ENCODE peak calls at places on chromosomes 2 and 18, in nine cellular contexts. One of them, this sample, is unnamed.

GRCh38 chr2:224242543-224242942 is 159.4 kb downstream of the FAM124B start:
- DNase-seq in left ventricle myocardium inferior: no peak
- DNase-seq in kidney epithelial cell: no peak
- DNase-seq in IMR-90: peak; percentile 24
- DNase-seq in SK-N-SH: no peak
- DNase-seq in PC-3: no peak
- DNase-seq in heart right ventricle: no peak
- DNase-seq in breast epithelium: no peak
- DNase-seq in CD8-positive, alpha-beta T cell: no peak
- DNase-seq in this sample: no peak

GRCh38 chr2:80086831-80087230 is 217.7 kb downstream of the LRRTM1 start:
- DNase-seq in left ventricle myocardium inferior: no peak
- DNase-seq in kidney epithelial cell: no peak
- DNase-seq in IMR-90: peak; percentile 94
- DNase-seq in SK-N-SH: peak; percentile 63
- DNase-seq in PC-3: no peak
- DNase-seq in heart right ventricle: no peak
- DNase-seq in breast epithelium: no peak
- DNase-seq in CD8-positive, alpha-beta T cell: no peak
- DNase-seq in this sample: peak; percentile 8

GRCh38 chr2:26946841-26947784 is 23.3 kb upstream of the MAPRE3 start:
- DNase-seq in left ventricle myocardium inferior: peak; percentile 66
- DNase-seq in kidney epithelial cell: no peak
- DNase-seq in IMR-90: peak; percentile 39
- DNase-seq in SK-N-SH: peak; percentile 80
- DNase-seq in PC-3: peak; percentile 57
- DNase-seq in heart right ventricle: peak; percentile 70
- DNase-seq in breast epithelium: no peak
- DNase-seq in CD8-positive, alpha-beta T cell: no peak
- DNase-seq in this sample: no peak

GRCh38 chr2:111166115-111166514 is 45.4 kb downstream of the BCL2L11 start:
- DNase-seq in left ventricle myocardium inferior: no peak
- DNase-seq in kidney epithelial cell: no peak
- DNase-seq in IMR-90: no peak
- DNase-seq in SK-N-SH: no peak
- DNase-seq in PC-3: no peak
- DNase-seq in heart right ventricle: no peak
- DNase-seq in breast epithelium: no peak
- DNase-seq in CD8-positive, alpha-beta T cell: no peak
- DNase-seq in this sample: no peak

GRCh38 chr18:3186678-3187658 is 32.8 kb downstream of the MYOM1 start:
- DNase-seq in left ventricle myocardium inferior: no peak
- DNase-seq in kidney epithelial cell: no peak
- DNase-seq in IMR-90: no peak
- DNase-seq in SK-N-SH: peak; percentile 23
- DNase-seq in PC-3: peak; percentile 48
- DNase-seq in heart right ventricle: no peak
- DNase-seq in breast epithelium: no peak
- DNase-seq in CD8-positive, alpha-beta T cell: no peak
- DNase-seq in this sample: peak; percentile 12

GRCh38 chr2:60565472-60565871 is 12.0 kb upstream of the BCL11A start:
- DNase-seq in left ventricle myocardium inferior: no peak
- DNase-seq in kidney epithelial cell: no peak
- DNase-seq in IMR-90: peak; percentile 28
- DNase-seq in SK-N-SH: no peak
- DNase-seq in PC-3: peak; percentile 65
- DNase-seq in heart right ventricle: no peak
- DNase-seq in breast epithelium: no peak
- DNase-seq in CD8-positive, alpha-beta T cell: no peak
- DNase-seq in this sample: peak; percentile 58

GRCh38 chr18:11695736-11696135 is 6.7 kb downstream of the GNAL start:
- DNase-seq in left ventricle myocardium inferior: no peak
- DNase-seq in kidney epithelial cell: no peak
- DNase-seq in IMR-90: no peak
- DNase-seq in SK-N-SH: no peak
- DNase-seq in PC-3: no peak
- DNase-seq in heart right ventricle: no peak
- DNase-seq in breast epithelium: no peak
- DNase-seq in CD8-positive, alpha-beta T cell: no peak
- DNase-seq in this sample: peak; percentile 58

GRCh38 chr2:182638652-182639051 is 77.4 kb upstream of the DNAJC10 start:
- DNase-seq in left ventricle myocardium inferior: no peak
- DNase-seq in kidney epithelial cell: no peak
- DNase-seq in IMR-90: no peak
- DNase-seq in SK-N-SH: no peak
- DNase-seq in PC-3: no peak
- DNase-seq in heart right ventricle: no peak
- DNase-seq in breast epithelium: no peak
- DNase-seq in CD8-positive, alpha-beta T cell: no peak
- DNase-seq in this sample: no peak

GRCh38 chr2:144162652-144163051 is 357.3 kb downstream of the ZEB2 start:
- DNase-seq in left ventricle myocardium inferior: no peak
- DNase-seq in kidney epithelial cell: no peak
- DNase-seq in IMR-90: no peak
- DNase-seq in SK-N-SH: no peak
- DNase-seq in PC-3: peak; percentile 64
- DNase-seq in heart right ventricle: no peak
- DNase-seq in breast epithelium: no peak
- DNase-seq in CD8-positive, alpha-beta T cell: peak; percentile 23
- DNase-seq in this sample: peak; percentile 54

GRCh38 chr2:46098606-46099005 is 198.6 kb upstream of the EPAS1 start:
- DNase-seq in left ventricle myocardium inferior: no peak
- DNase-seq in kidney epithelial cell: peak; percentile 29
- DNase-seq in IMR-90: peak; percentile 92
- DNase-seq in SK-N-SH: no peak
- DNase-seq in PC-3: peak; percentile 91
- DNase-seq in heart right ventricle: no peak
- DNase-seq in breast epithelium: no peak
- DNase-seq in CD8-positive, alpha-beta T cell: no peak
- DNase-seq in this sample: peak; percentile 93
- H3K4me3 ChIP-seq in left ventricle myocardium inferior: no peak overlapping the region
- H3K4me3 ChIP-seq in kidney epithelial cell: no peak overlapping the region
- H3K4me3 ChIP-seq in IMR-90: no peak overlapping the region
- H3K4me3 ChIP-seq in SK-N-SH: no peak overlapping the region
- H3K4me3 ChIP-seq in PC-3: no peak overlapping the region
- H3K4me3 ChIP-seq in heart right ventricle: no peak overlapping the region
- H3K4me3 ChIP-seq in breast epithelium: no peak overlapping the region
- H3K4me3 ChIP-seq in CD8-positive, alpha-beta T cell: no peak overlapping the region
- H3K4me3 ChIP-seq in this sample: no peak overlapping the region

DNA sequence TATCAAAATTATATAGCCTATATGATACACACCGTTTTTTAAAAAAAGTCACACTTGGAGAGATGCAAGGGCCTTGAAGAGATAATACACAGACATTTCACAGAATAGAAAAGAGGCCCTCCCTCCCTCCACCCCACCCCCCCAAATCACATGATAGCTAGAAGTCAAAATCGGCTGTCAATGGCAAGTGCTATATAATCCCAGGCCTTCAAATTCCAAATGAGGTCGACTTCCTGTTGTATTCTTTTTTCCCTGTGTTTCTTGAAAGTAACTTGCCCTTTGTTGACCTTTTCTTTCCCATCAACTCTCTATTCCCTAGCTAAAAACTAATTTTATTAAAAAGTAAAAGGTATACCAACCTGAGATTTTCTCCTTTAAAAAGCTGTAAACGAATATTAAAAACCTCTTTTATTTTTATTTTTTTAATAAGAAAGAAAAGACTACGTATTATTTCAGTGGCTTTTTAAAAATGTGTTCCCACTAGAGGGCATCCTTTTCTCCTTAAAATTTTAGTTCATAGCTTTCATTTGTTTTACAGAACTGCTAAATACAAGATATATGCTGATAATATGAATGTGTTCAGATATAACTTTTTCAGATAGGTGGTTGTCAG is 46.6 kb downstream of the KCMF1 start:
- DNase-seq in left ventricle myocardium inferior: no peak
- DNase-seq in kidney epithelial cell: no peak
- DNase-seq in IMR-90: peak; percentile 36
- DNase-seq in SK-N-SH: peak; percentile 21
- DNase-seq in PC-3: peak; percentile 53
- DNase-seq in heart right ventricle: no peak
- DNase-seq in breast epithelium: no peak
- DNase-seq in CD8-positive, alpha-beta T cell: no peak
- DNase-seq in this sample: peak; percentile 21
- TF ChIP-seq CTCF in left ventricle myocardium inferior: peak; percentile 52
- TF ChIP-seq CTCF in kidney epithelial cell: peak; percentile 12
- TF ChIP-seq CTCF in IMR-90: peak; percentile 37
- TF ChIP-seq CTCF in SK-N-SH: peak; percentile 68
- TF ChIP-seq CTCF in PC-3: peak; percentile 52
- TF ChIP-seq CTCF in heart right ventricle: no peak
- TF ChIP-seq CTCF in breast epithelium: no peak
- TF ChIP-seq CTCF in CD8-positive, alpha-beta T cell: peak; percentile 56
- TF ChIP-seq CTCF in this sample: no peak

GRCh38 chr2:239292531-239292930 is 108.3 kb downstream of the HDAC4 start:
- DNase-seq in left ventricle myocardium inferior: no peak
- DNase-seq in kidney epithelial cell: no peak
- DNase-seq in IMR-90: no peak
- DNase-seq in SK-N-SH: no peak
- DNase-seq in PC-3: no peak
- DNase-seq in heart right ventricle: no peak
- DNase-seq in breast epithelium: no peak
- DNase-seq in CD8-positive, alpha-beta T cell: no peak
- DNase-seq in this sample: no peak
- H3K27me3 ChIP-seq in left ventricle myocardium inferior: no peaks in the 10 kb centered on the region
- H3K27me3 ChIP-seq in kidney epithelial cell: no peaks in the 10 kb centered on the region
- H3K27me3 ChIP-seq in IMR-90: no peaks in the 10 kb centered on the region
- H3K27me3 ChIP-seq in SK-N-SH: no peaks in the 10 kb centered on the region
- H3K27me3 ChIP-seq in PC-3: no peaks in the 10 kb centered on the region
- H3K27me3 ChIP-seq in heart right ventricle: no peaks in the 10 kb centered on the region
- H3K27me3 ChIP-seq in breast epithelium: no peaks in the 10 kb centered on the region
- H3K27me3 ChIP-seq in CD8-positive, alpha-beta T cell: no peaks in the 10 kb centered on the region
- H3K27me3 ChIP-seq in this sample: no peaks in the 10 kb centered on the region

DNA sequence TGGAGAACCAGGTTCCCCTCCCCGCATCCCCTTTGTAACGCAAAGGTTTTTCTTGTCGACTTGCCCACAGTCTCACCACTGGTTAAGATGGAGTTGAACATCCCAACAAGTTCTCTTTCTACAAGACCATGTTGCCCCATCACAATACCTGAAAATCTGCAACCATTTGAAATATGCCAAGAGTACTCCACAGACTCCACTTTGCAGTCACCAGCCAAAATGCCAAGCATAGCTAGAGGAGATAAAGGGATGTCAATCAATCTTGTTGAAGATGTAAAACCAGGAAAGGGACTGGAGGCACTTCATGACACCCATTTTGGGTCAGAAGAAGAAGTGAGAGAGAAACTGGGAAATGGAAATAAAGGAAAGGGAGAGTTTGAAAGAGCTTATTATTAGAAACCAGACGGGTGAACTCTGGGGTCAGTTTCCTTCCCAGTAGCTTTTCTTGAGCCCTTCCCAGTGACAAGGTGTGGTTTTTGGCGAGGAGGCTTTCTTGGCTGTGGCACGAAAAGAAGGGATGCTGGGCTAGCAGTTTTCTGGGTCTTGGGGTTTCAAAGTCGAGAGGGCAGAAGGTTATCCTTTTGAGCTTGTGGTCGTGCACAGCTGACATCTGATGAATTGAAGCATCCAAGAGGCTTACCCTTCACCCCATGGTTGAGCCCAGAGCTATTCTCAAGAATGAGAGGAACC is 79.3 kb downstream of the ACAA2 start:
- DNase-seq in left ventricle myocardium inferior: no peak
- DNase-seq in kidney epithelial cell: no peak
- DNase-seq in IMR-90: no peak
- DNase-seq in SK-N-SH: no peak
- DNase-seq in PC-3: no peak
- DNase-seq in heart right ventricle: no peak
- DNase-seq in breast epithelium: no peak
- DNase-seq in CD8-positive, alpha-beta T cell: no peak
- DNase-seq in this sample: no peak
- H3K4me3 ChIP-seq in left ventricle myocardium inferior: no peak overlapping the region
- H3K4me3 ChIP-seq in kidney epithelial cell: no peak overlapping the region
- H3K4me3 ChIP-seq in IMR-90: no peak overlapping the region
- H3K4me3 ChIP-seq in SK-N-SH: no peak overlapping the region
- H3K4me3 ChIP-seq in PC-3: no peak overlapping the region
- H3K4me3 ChIP-seq in heart right ventricle: no peak overlapping the region
- H3K4me3 ChIP-seq in breast epithelium: no peak overlapping the region
- H3K4me3 ChIP-seq in CD8-positive, alpha-beta T cell: no peak overlapping the region
- H3K4me3 ChIP-seq in this sample: no peak overlapping the region

GRCh38 chr2:235433860-235434259 is 60.0 kb upstream of the AGAP1 start:
- DNase-seq in left ventricle myocardium inferior: peak; percentile 61
- DNase-seq in kidney epithelial cell: no peak
- DNase-seq in IMR-90: peak; percentile 15
- DNase-seq in SK-N-SH: no peak
- DNase-seq in PC-3: peak; percentile 61
- DNase-seq in heart right ventricle: peak; percentile 79
- DNase-seq in breast epithelium: peak; percentile 57
- DNase-seq in CD8-positive, alpha-beta T cell: no peak
- DNase-seq in this sample: no peak
- TF ChIP-seq CTCF in left ventricle myocardium inferior: peak; percentile 41
- TF ChIP-seq CTCF in kidney epithelial cell: no peak
- TF ChIP-seq CTCF in IMR-90: peak; percentile 17
- TF ChIP-seq CTCF in SK-N-SH: no peak
- TF ChIP-seq CTCF in PC-3: peak; percentile 31
- TF ChIP-seq CTCF in heart right ventricle: no peak
- TF ChIP-seq CTCF in breast epithelium: no peak
- TF ChIP-seq CTCF in CD8-positive, alpha-beta T cell: no peak
- TF ChIP-seq CTCF in this sample: no peak

GRCh38 chr2:233329489-233330135 is 22.0 kb downstream of the SAG start:
- DNase-seq in left ventricle myocardium inferior: no peak
- DNase-seq in kidney epithelial cell: no peak
- DNase-seq in IMR-90: no peak
- DNase-seq in SK-N-SH: no peak
- DNase-seq in PC-3: no peak
- DNase-seq in heart right ventricle: no peak
- DNase-seq in breast epithelium: no peak
- DNase-seq in CD8-positive, alpha-beta T cell: no peak
- DNase-seq in this sample: no peak
- H3K27me3 ChIP-seq in left ventricle myocardium inferior: no peaks in the 10 kb centered on the region
- H3K27me3 ChIP-seq in kidney epithelial cell: no peaks in the 10 kb centered on the region
- H3K27me3 ChIP-seq in IMR-90: peaks cover 23% of the 10 kb centered on the region
- H3K27me3 ChIP-seq in SK-N-SH: no peaks in the 10 kb centered on the region
- H3K27me3 ChIP-seq in PC-3: no peaks in the 10 kb centered on the region
- H3K27me3 ChIP-seq in heart right ventricle: no peaks in the 10 kb centered on the region
- H3K27me3 ChIP-seq in breast epithelium: no peaks in the 10 kb centered on the region
- H3K27me3 ChIP-seq in CD8-positive, alpha-beta T cell: no peaks in the 10 kb centered on the region
- H3K27me3 ChIP-seq in this sample: peaks cover 2% of the 10 kb centered on the region

This sample was measured in bronchial epithelial cell.